ENCODE peak calls at places on chromosomes 13 and 19, in seven cellular contexts. F is effector memory CD4-positive, alpha-beta T cell; G is pancreas; W is lung; J is endothelial cell of umbilical vein; O is iPS DF 6.9; Z is SJSA1. N is an unnamed sample.

GRCh38 chr13:32009362-32009761 is 22.2 kb upstream of the FRY start:
- DNase-seq in W (no peak), Z (no peak), J (no peak), O (no peak), F (no peak), G (no peak), N (no peak)

GRCh38 chr13:36131931-36132297 is 732 bp upstream of the DCLK1 start:
- DNase-seq in Z (no peak), F (no peak), O (no peak), J (no peak), G (peak; percentile 6), W (peak; percentile 81), N (no peak)

GRCh38 chr13:41854758-41855157 is 106.2 kb downstream of the VWA8 start:
- DNase-seq in W (no peak), G (no peak), F (no peak), J (no peak), Z (no peak), O (no peak), N (no peak)

GRCh38 chr19:12015753-12016116 is 19.7 kb downstream of the ZNF433 start:
- DNase-seq in J (no peak), Z (no peak), G (no peak), F (no peak), W (no peak), O (no peak), N (no peak)

GRCh38 chr19:13795595-13796300 is 505 bp downstream of the ZSWIM4 start:
- DNase-seq in F (no peak), G (peak; percentile 32), O (no peak), J (peak; percentile 25), W (no peak), Z (no peak), N (no peak)

GRCh38 chr19:55552620-55553019 is 7.3 kb upstream of the SBK3 start:
- DNase-seq in J (no peak), G (no peak), Z (peak; percentile 90), F (no peak), W (no peak), O (no peak), N (peak; percentile 17)

GRCh38 chr19:3613765-3614661 is 7.3 kb upstream of the TBXA2R start:
- DNase-seq in Z (no peak), W (no peak), F (no peak), G (no peak), O (no peak), J (no peak), N (no peak)

GRCh38 chr19:41935781-41936415 is 7.6 kb upstream of the ERFL start:
- DNase-seq in J (no peak), O (no peak), G (no peak), W (no peak), F (no peak), Z (no peak), N (no peak)

GRCh38 chr13:90696254-90696653 is 651.2 kb upstream of the MIR17HG start:
- DNase-seq in J (no peak), Z (peak; percentile 54), F (no peak), G (no peak), O (no peak), W (no peak), N (no peak)

GRCh38 chr13:52599037-52599852 is 43.0 kb upstream of the HNRNPA1L2 start:
- DNase-seq in W (no peak), F (no peak), O (no peak), J (peak; percentile 92), G (no peak), Z (peak; percentile 69), N (no peak)

GRCh38 chr13:73722120-73722519 is 412.1 kb downstream of the KLF12 start:
- DNase-seq in O (no peak), J (peak; percentile 33), Z (peak; percentile 2), F (no peak), W (no peak), G (no peak), N (peak; percentile 84)

GRCh38 chr13:49627831-49628652 is at the start of gene ARL11:
- DNase-seq in J (no peak), W (peak; percentile 62), G (no peak), Z (no peak), O (no peak), F (no peak), N (no peak)

GRCh38 chr13:42524487-42525034 is 49.4 kb upstream of the TNFSF11 start:
- DNase-seq in O (no peak), F (no peak), J (no peak), G (no peak), Z (no peak), W (no peak), N (no peak)

DNA sequence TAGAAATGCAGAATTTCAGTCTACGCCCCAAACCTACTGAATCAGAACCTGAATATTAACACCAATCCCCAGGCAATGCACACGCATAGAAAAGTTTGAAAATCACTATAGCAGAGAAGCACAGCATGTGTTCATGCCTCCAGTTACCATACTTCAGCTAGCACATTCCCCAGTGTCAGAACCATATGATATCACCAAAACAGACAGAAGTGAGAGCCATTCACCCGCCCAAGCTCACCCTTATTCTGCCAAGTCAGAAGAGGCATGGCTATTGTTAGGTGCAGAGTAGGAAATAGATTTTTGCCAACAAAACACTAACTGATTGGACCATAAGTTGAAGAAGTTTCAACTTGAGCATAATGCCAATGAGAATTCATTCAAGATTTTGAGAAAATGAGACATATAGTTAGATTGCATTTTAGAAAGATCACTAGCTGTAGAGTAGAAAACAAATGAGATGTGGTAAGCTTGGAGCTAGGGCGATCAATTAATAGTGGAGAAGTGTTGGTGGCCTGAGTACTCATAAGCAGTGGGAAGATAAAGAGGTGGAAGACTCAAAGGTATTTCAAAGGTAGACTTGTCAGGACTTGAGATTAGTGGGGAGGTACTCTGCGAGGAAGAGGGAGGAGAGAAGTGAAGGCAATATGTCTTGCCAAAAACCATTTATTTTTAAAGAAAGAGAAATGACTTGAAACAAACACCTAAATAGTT is 492.4 kb downstream of the SUCLA2 start:
- DNase-seq in F (no peak), Z (no peak), W (no peak), J (no peak), O (no peak), G (no peak), N (no peak)
- H3K27ac ChIP-seq in F (no peak overlapping the region), Z (no peak overlapping the region), W (no peak overlapping the region), J (no peak overlapping the region), O (no peak overlapping the region), G (no peak overlapping the region), N (no peak overlapping the region)

GRCh38 chr19:1409204-1410005 is 2.0 kb downstream of the DAZAP1 start:
- DNase-seq in F (no peak), G (no peak), J (no peak), O (no peak), W (no peak), Z (no peak), N (no peak)
- H3K4me1 ChIP-seq in F (peaks cover 47% of the 10 kb centered on the region), G (peaks cover 48% of the 10 kb centered on the region), J (peaks cover 26% of the 10 kb centered on the region), O (peaks cover 11% of the 10 kb centered on the region), W (peaks cover 14% of the 10 kb centered on the region), Z (peaks cover 30% of the 10 kb centered on the region), N (peaks cover 22% of the 10 kb centered on the region)

GRCh38 chr13:75411924-75412537 is 69.9 kb downstream of the TBC1D4 start:
- DNase-seq in Z (no peak), W (no peak), O (no peak), J (no peak), G (no peak), F (no peak), N (no peak)
- H3K27ac ChIP-seq in Z (no peak overlapping the region), W (no peak overlapping the region), O (no peak overlapping the region), J (no peak overlapping the region), G (no peak overlapping the region), F (no peak overlapping the region), N (no peak overlapping the region)

GRCh38 chr13:24228852-24229458 is 68.4 kb downstream of the SPATA13 start:
- DNase-seq in Z (no peak), J (peak; percentile 67), W (no peak), F (no peak), G (peak; percentile 38), O (no peak), N (peak; percentile 76)
- H3K4me1 ChIP-seq in Z (peaks cover 5% of the 10 kb centered on the region), J (peaks cover 5% of the 10 kb centered on the region), W (no peaks in the 10 kb centered on the region), F (no peaks in the 10 kb centered on the region), G (peaks cover 28% of the 10 kb centered on the region), O (peaks cover 4% of the 10 kb centered on the region), N (peaks cover 23% of the 10 kb centered on the region)

GRCh38 chr13:107867701-107868661 is 347.4 kb downstream of the LIG4 start:
- DNase-seq in F (no peak), G (peak; percentile 13), W (no peak), O (no peak), Z (peak; percentile 43), J (peak; percentile 64), N (peak; percentile 75)
- H3K27ac ChIP-seq in F (no peak overlapping the region), G (no peak overlapping the region), W (no peak overlapping the region), O (no peak overlapping the region), Z (no peak overlapping the region), J (peak overlapping the region; percentile 56), N (no peak overlapping the region)

DNA sequence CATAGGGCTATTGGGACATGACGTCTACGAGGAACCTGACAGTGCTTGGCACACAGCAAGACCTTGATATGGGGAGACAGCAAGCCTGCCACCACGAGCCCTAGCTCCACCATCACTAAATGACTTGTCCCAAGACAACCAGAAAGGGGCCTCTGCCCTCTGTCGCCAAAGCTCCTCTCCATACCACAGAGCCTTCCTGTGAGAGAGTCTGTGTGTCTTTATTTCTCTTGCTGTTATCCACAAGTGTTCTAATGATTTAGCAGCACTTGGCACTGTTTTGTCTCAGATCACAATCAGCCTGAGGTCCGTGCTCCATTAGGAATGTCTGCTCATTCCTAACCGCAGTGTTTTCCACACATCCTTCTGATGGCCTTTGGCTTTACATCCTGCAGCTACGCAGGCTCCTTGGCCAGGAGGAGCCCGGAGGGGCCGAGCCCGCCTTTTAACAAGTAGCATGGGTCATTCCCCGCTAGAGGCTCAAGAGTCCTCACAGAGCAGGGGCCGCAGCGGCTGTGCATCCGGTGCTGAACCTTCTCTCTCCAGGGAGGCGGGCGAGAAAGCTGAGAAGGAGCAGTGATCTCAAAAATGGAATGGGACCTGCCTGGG is 61.0 kb upstream of the HMGB1 start:
- DNase-seq in G (no peak), F (no peak), W (no peak), O (no peak), J (no peak), Z (no peak), N (no peak)
- H3K4me1 ChIP-seq in G (no peaks in the 10 kb centered on the region), F (no peaks in the 10 kb centered on the region), W (no peaks in the 10 kb centered on the region), O (no peaks in the 10 kb centered on the region), J (no peaks in the 10 kb centered on the region), Z (no peaks in the 10 kb centered on the region), N (no peaks in the 10 kb centered on the region)